ENCODE peak calls at places on chromosomes 5 and 9, in six cellular contexts. M is lower leg skin, I is kidney epithelial cell, A is NCI-H1417, N is amniotic stem cell, W is endothelial cell. R is an unnamed sample.

GRCh38 chr5:151757233-151758140 is 944 bp downstream of the ATOX1 start:
- DNase-seq in A (peak), M (no peak), N (no peak), W (no peak), I (no peak), R (no peak)

GRCh38 chr5:38831117-38831516 is 14.7 kb upstream of the OSMR start:
- DNase-seq in W (no peak), A (no peak), M (no peak), I (no peak), N (no peak), R (no peak)

GRCh38 chr5:128271859-128272446 is 188.4 kb downstream of the SLC12A2 start:
- DNase-seq in A (peak), I (peak), M (no peak), N (peak), W (no peak), R (no peak)

GRCh38 chr9:95434116-95435073 is 82.4 kb downstream of the PTCH1 start:
- DNase-seq in W (no peak), M (no peak), N (no peak), I (no peak), A (no peak), R (no peak)

GRCh38 chr5:93360436-93361100 is 220.5 kb downstream of the NR2F1-AS1 start:
- DNase-seq in A (no peak), N (no peak), W (no peak), I (no peak), M (no peak), R (no peak)

GRCh38 chr5:181245427-181246275 is 1.9 kb upstream of the RACK1 start:
- DNase-seq in W (no peak), I (no peak), N (no peak), A (no peak), M (no peak), R (no peak)

GRCh38 chr5:144060598-144060997 is 109.9 kb downstream of the YIPF5 start:
- DNase-seq in W (no peak), A (no peak), N (no peak), M (no peak), I (no peak), R (no peak)

GRCh38 chr9:90808890-90809685 is 7.5 kb downstream of the SYK start:
- DNase-seq in A (no peak), W (no peak), N (no peak), I (no peak), M (no peak), R (no peak)

GRCh38 chr9:81372628-81373191 is 316.6 kb downstream of the TLE1 start:
- DNase-seq in N (no peak), A (no peak), M (no peak), I (no peak), W (no peak), R (no peak)

GRCh38 chr5:81450940-81451339 is 57.0 kb upstream of the ACOT12 start:
- DNase-seq in I (no peak), A (no peak), M (no peak), N (no peak), W (no peak), R (no peak)